ENCODE peak calls at places on chromosome 19, in five cellular contexts. One of them, this sample, is unnamed.

GRCh38 chr19:19403373-19403901 is 2.0 kb upstream of the GATAD2A start:
- DNase-seq in heart right ventricle: no peak
- DNase-seq in OCI-LY7: no peak
- DNase-seq in tibial nerve: no peak
- DNase-seq in CD4-positive, alpha-beta T cell: no peak
- DNase-seq in this sample: peak; percentile 47

GRCh38 chr19:40341601-40342482 is 6.4 kb downstream of the C19orf47 start:
- DNase-seq in OCI-LY7: no peak
- DNase-seq in heart right ventricle: peak; percentile 75
- DNase-seq in tibial nerve: no peak
- DNase-seq in CD4-positive, alpha-beta T cell: no peak
- DNase-seq in this sample: no peak

GRCh38 chr19:54418030-54418929 is 3.0 kb downstream of the TTYH1 start:
- DNase-seq in OCI-LY7: no peak
- DNase-seq in tibial nerve: no peak
- DNase-seq in CD4-positive, alpha-beta T cell: no peak
- DNase-seq in heart right ventricle: no peak
- DNase-seq in this sample: no peak

GRCh38 chr19:53906211-53907192 is 2.6 kb upstream of the CACNG7 start:
- DNase-seq in heart right ventricle: peak; percentile 59
- DNase-seq in tibial nerve: no peak
- DNase-seq in OCI-LY7: peak; percentile 33
- DNase-seq in CD4-positive, alpha-beta T cell: peak; percentile 48
- DNase-seq in this sample: peak; percentile 65

GRCh38 chr19:44875666-44876418 is 15.2 kb upstream of the TOMM40 start:
- DNase-seq in CD4-positive, alpha-beta T cell: no peak
- DNase-seq in heart right ventricle: no peak
- DNase-seq in OCI-LY7: no peak
- DNase-seq in tibial nerve: no peak
- DNase-seq in this sample: no peak

GRCh38 chr19:39082167-39082566 is 2.0 kb upstream of the ACP7 start:
- DNase-seq in heart right ventricle: no peak
- DNase-seq in tibial nerve: no peak
- DNase-seq in OCI-LY7: no peak
- DNase-seq in CD4-positive, alpha-beta T cell: no peak
- DNase-seq in this sample: no peak

GRCh38 chr19:38930776-38931761 is at the start of gene MRPS12:
- DNase-seq in heart right ventricle: peak; percentile 97
- DNase-seq in CD4-positive, alpha-beta T cell: peak; percentile 97
- DNase-seq in tibial nerve: peak; percentile 97
- DNase-seq in OCI-LY7: peak; percentile 100
- DNase-seq in this sample: peak; percentile 100

GRCh38 chr19:4059931-4060620 is 6.6 kb downstream of the ZBTB7A start:
- DNase-seq in OCI-LY7: peak; percentile 32
- DNase-seq in CD4-positive, alpha-beta T cell: peak; percentile 44
- DNase-seq in tibial nerve: peak; percentile 58
- DNase-seq in heart right ventricle: peak; percentile 77
- DNase-seq in this sample: peak; percentile 71

GRCh38 chr19:1258707-1259205 is 10.4 kb downstream of the MIDN start:
- DNase-seq in heart right ventricle: no peak
- DNase-seq in OCI-LY7: peak; percentile 46
- DNase-seq in CD4-positive, alpha-beta T cell: no peak
- DNase-seq in tibial nerve: no peak
- DNase-seq in this sample: no peak

GRCh38 chr19:1430201-1430621 is 8.0 kb upstream of the RPS15 start:
- DNase-seq in heart right ventricle: no peak
- DNase-seq in tibial nerve: no peak
- DNase-seq in OCI-LY7: no peak
- DNase-seq in CD4-positive, alpha-beta T cell: no peak
- DNase-seq in this sample: no peak

GRCh38 chr19:52694921-52695320 is 39.9 kb downstream of the ZNF611 start:
- DNase-seq in tibial nerve: no peak
- DNase-seq in OCI-LY7: no peak
- DNase-seq in CD4-positive, alpha-beta T cell: no peak
- DNase-seq in heart right ventricle: no peak
- DNase-seq in this sample: no peak

GRCh38 chr19:2905918-2906519 is 5.3 kb downstream of the ZNF57 start:
- DNase-seq in OCI-LY7: no peak
- DNase-seq in tibial nerve: no peak
- DNase-seq in heart right ventricle: no peak
- DNase-seq in CD4-positive, alpha-beta T cell: no peak
- DNase-seq in this sample: no peak

GRCh38 chr19:13959141-13959961 is 7.0 kb downstream of the DCAF15 start:
- DNase-seq in CD4-positive, alpha-beta T cell: no peak
- DNase-seq in heart right ventricle: no peak
- DNase-seq in tibial nerve: no peak
- DNase-seq in OCI-LY7: no peak
- DNase-seq in this sample: no peak

GRCh38 chr19:13029301-13029880 is 34.1 kb downstream of the NFIX start:
- DNase-seq in heart right ventricle: no peak
- DNase-seq in OCI-LY7: no peak
- DNase-seq in tibial nerve: no peak
- DNase-seq in CD4-positive, alpha-beta T cell: no peak
- DNase-seq in this sample: no peak

GRCh38 chr19:13637664-13638063 is 126.7 kb upstream of the MRI1 start:
- DNase-seq in tibial nerve: no peak
- DNase-seq in heart right ventricle: no peak
- DNase-seq in CD4-positive, alpha-beta T cell: no peak
- DNase-seq in OCI-LY7: no peak
- DNase-seq in this sample: no peak

GRCh38 chr19:12034196-12034595 is 1.3 kb downstream of the ZNF433 start:
- DNase-seq in tibial nerve: no peak
- DNase-seq in heart right ventricle: no peak
- DNase-seq in OCI-LY7: no peak
- DNase-seq in CD4-positive, alpha-beta T cell: no peak
- DNase-seq in this sample: no peak

GRCh38 chr19:54462713-54463530 is 656 bp downstream of the LENG9 start:
- DNase-seq in tibial nerve: peak; percentile 35
- DNase-seq in CD4-positive, alpha-beta T cell: peak; percentile 55
- DNase-seq in OCI-LY7: peak; percentile 62
- DNase-seq in heart right ventricle: peak; percentile 77
- DNase-seq in this sample: no peak

GRCh38 chr19:2249010-2249866 is at the start of gene AMH:
- DNase-seq in OCI-LY7: no peak
- DNase-seq in CD4-positive, alpha-beta T cell: no peak
- DNase-seq in heart right ventricle: no peak
- DNase-seq in tibial nerve: no peak
- DNase-seq in this sample: no peak

GRCh38 chr19:1243768-1244692 is 2.5 kb downstream of the ATP5F1D start:
- DNase-seq in tibial nerve: no peak
- DNase-seq in CD4-positive, alpha-beta T cell: peak; percentile 82
- DNase-seq in heart right ventricle: peak; percentile 90
- DNase-seq in OCI-LY7: peak; percentile 91
- DNase-seq in this sample: peak; percentile 75

GRCh38 chr19:42466521-42467436 is 24.0 kb upstream of the CXCL17 start:
- DNase-seq in tibial nerve: no peak
- DNase-seq in OCI-LY7: peak; percentile 79
- DNase-seq in heart right ventricle: no peak
- DNase-seq in CD4-positive, alpha-beta T cell: no peak
- DNase-seq in this sample: no peak

GRCh38 chr19:554817-555216 is 11.0 kb downstream of the GZMM start:
- DNase-seq in heart right ventricle: no peak
- DNase-seq in CD4-positive, alpha-beta T cell: no peak
- DNase-seq in OCI-LY7: no peak
- DNase-seq in tibial nerve: no peak
- DNase-seq in this sample: no peak

GRCh38 chr19:58278156-58279041 is at the start of gene ZNF8:
- DNase-seq in OCI-LY7: peak; percentile 99
- DNase-seq in heart right ventricle: peak; percentile 98
- DNase-seq in tibial nerve: peak; percentile 89
- DNase-seq in CD4-positive, alpha-beta T cell: peak; percentile 95
- DNase-seq in this sample: peak; percentile 100

GRCh38 chr19:45473366-45474190 is 5.8 kb downstream of the FOSB start:
- DNase-seq in heart right ventricle: no peak
- DNase-seq in tibial nerve: no peak
- DNase-seq in CD4-positive, alpha-beta T cell: no peak
- DNase-seq in OCI-LY7: no peak
- DNase-seq in this sample: no peak

GRCh38 chr19:50383307-50383851 is 768 bp upstream of the POLD1 start:
- DNase-seq in heart right ventricle: no peak
- DNase-seq in CD4-positive, alpha-beta T cell: no peak
- DNase-seq in OCI-LY7: no peak
- DNase-seq in tibial nerve: no peak
- DNase-seq in this sample: peak; percentile 19
- TF ChIP-seq CTCF in heart right ventricle: no peak
- TF ChIP-seq CTCF in CD4-positive, alpha-beta T cell: no peak
- TF ChIP-seq CTCF in OCI-LY7: no peak
- TF ChIP-seq CTCF in tibial nerve: no peak
- TF ChIP-seq CTCF in this sample: no peak

GRCh38 chr19:6055013-6055795 is 55.1 kb downstream of the RFX2 start:
- DNase-seq in OCI-LY7: no peak
- DNase-seq in CD4-positive, alpha-beta T cell: no peak
- DNase-seq in heart right ventricle: no peak
- DNase-seq in tibial nerve: no peak
- DNase-seq in this sample: no peak
- H3K27ac ChIP-seq in OCI-LY7: no peak overlapping the region
- H3K27ac ChIP-seq in CD4-positive, alpha-beta T cell: no peak overlapping the region
- H3K27ac ChIP-seq in heart right ventricle: no peak overlapping the region
- H3K27ac ChIP-seq in tibial nerve: no peak overlapping the region
- H3K27ac ChIP-seq in this sample: peak overlapping the region; percentile 100

DNA sequence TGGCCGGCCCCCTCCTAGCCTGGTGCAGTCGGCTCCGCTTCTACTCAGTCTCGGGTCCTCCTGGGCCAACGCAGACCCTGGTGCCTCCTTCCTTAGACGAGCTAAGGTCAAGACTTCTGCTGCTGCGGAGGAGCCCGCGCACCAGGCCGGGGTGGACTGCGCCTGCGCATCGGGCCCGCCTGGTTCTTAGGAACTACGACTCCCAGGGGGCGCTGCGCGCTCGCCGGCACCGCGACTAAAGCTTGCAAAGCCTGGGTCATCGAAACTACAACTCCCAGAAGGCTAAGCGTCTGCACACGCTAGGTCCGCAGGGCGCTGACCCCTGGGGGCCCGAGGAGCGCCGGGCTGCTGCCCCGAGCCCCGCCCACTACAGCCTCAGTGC is at the start of gene ZNF835:
- DNase-seq in CD4-positive, alpha-beta T cell: peak; percentile 66
- DNase-seq in heart right ventricle: peak; percentile 99
- DNase-seq in tibial nerve: peak; percentile 81
- DNase-seq in OCI-LY7: no peak
- DNase-seq in this sample: no peak
- TF ChIP-seq CTCF in CD4-positive, alpha-beta T cell: no peak
- TF ChIP-seq CTCF in heart right ventricle: peak; percentile 45
- TF ChIP-seq CTCF in tibial nerve: peak; percentile 53
- TF ChIP-seq CTCF in OCI-LY7: no peak
- TF ChIP-seq CTCF in this sample: no peak

DNA sequence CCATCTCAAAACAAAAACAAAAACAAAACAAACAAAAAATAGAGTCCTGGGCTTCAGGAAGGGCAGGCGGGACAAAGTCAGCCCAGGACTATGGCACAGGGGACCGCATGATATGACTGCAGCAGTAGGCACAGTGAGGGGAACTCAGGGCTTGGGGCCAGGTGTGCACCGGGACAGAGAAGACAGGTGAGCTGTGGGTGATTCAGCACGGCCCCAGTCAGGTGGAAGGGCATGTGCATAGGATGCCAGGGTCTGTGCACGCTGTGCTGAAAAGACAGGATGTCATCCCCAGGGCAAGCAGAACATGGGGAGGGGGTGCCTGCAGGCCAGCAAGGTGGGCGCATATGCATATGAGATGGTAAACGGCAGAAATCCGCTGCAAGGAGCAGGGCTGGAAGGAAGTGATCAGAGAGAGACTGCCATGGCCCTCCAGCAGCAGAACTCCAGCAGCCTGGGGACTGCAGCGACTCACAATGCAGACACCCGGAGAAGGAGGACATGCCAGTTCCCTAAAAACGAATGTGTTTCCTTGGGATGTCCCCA is 15.0 kb downstream of the EPS15L1 start:
- DNase-seq in CD4-positive, alpha-beta T cell: no peak
- DNase-seq in OCI-LY7: no peak
- DNase-seq in heart right ventricle: no peak
- DNase-seq in tibial nerve: no peak
- DNase-seq in this sample: no peak
- H3K27ac ChIP-seq in CD4-positive, alpha-beta T cell: no peak overlapping the region
- H3K27ac ChIP-seq in OCI-LY7: peak overlapping the region; percentile 34
- H3K27ac ChIP-seq in heart right ventricle: peak overlapping the region; percentile 73
- H3K27ac ChIP-seq in tibial nerve: no peak overlapping the region
- H3K27ac ChIP-seq in this sample: peak overlapping the region; percentile 76

GRCh38 chr19:50046649-50047503 is 21.1 kb downstream of the ZNF473 start:
- DNase-seq in OCI-LY7: peak; percentile 74
- DNase-seq in CD4-positive, alpha-beta T cell: peak; percentile 43
- DNase-seq in tibial nerve: peak; percentile 26
- DNase-seq in heart right ventricle: peak; percentile 45
- DNase-seq in this sample: no peak
- TF ChIP-seq CTCF in OCI-LY7: peak; percentile 96
- TF ChIP-seq CTCF in CD4-positive, alpha-beta T cell: peak; percentile 87
- TF ChIP-seq CTCF in tibial nerve: peak; percentile 27
- TF ChIP-seq CTCF in heart right ventricle: peak; percentile 75
- TF ChIP-seq CTCF in this sample: peak; percentile 22

GRCh38 chr19:17262557-17262956 is 2.0 kb downstream of the USHBP1 start:
- DNase-seq in CD4-positive, alpha-beta T cell: no peak
- DNase-seq in tibial nerve: no peak
- DNase-seq in OCI-LY7: no peak
- DNase-seq in heart right ventricle: no peak
- DNase-seq in this sample: no peak

GRCh38 chr19:17266026-17266425 is 1.2 kb upstream of the BABAM1 start:
- DNase-seq in tibial nerve: no peak
- DNase-seq in OCI-LY7: no peak
- DNase-seq in CD4-positive, alpha-beta T cell: no peak
- DNase-seq in heart right ventricle: no peak
- DNase-seq in this sample: no peak

GRCh38 chr19:17263712-17264640 is 569 bp downstream of the USHBP1 start:
- DNase-seq in CD4-positive, alpha-beta T cell: no peak
- DNase-seq in tibial nerve: no peak
- DNase-seq in OCI-LY7: no peak
- DNase-seq in heart right ventricle: no peak
- DNase-seq in this sample: no peak

GRCh38 chr19:17266589-17266974 is 661 bp upstream of the BABAM1 start:
- DNase-seq in OCI-LY7: no peak
- DNase-seq in tibial nerve: no peak
- DNase-seq in CD4-positive, alpha-beta T cell: no peak
- DNase-seq in heart right ventricle: no peak
- DNase-seq in this sample: no peak

GRCh38 chr19:17264641-17264979 is at the start of gene USHBP1:
- DNase-seq in OCI-LY7: peak; percentile 72
- DNase-seq in heart right ventricle: peak; percentile 56
- DNase-seq in CD4-positive, alpha-beta T cell: no peak
- DNase-seq in tibial nerve: no peak
- DNase-seq in this sample: no peak
- H3K27ac ChIP-seq in OCI-LY7: peak within 1 kb of the TSS; percentile 51
- H3K27ac ChIP-seq in heart right ventricle: peak within 1 kb of the TSS; percentile 87
- H3K27ac ChIP-seq in CD4-positive, alpha-beta T cell: no peak within 1 kb of the TSS
- H3K27ac ChIP-seq in tibial nerve: no peak within 1 kb of the TSS
- H3K27ac ChIP-seq in this sample: peak within 1 kb of the TSS; percentile 74

GRCh38 chr19:34241513-34242337 is 12.6 kb upstream of the GARRE1 start:
- DNase-seq in tibial nerve: no peak
- DNase-seq in CD4-positive, alpha-beta T cell: no peak
- DNase-seq in heart right ventricle: no peak
- DNase-seq in OCI-LY7: peak; percentile 89
- DNase-seq in this sample: no peak
- TF ChIP-seq CTCF in tibial nerve: no peak
- TF ChIP-seq CTCF in CD4-positive, alpha-beta T cell: no peak
- TF ChIP-seq CTCF in heart right ventricle: no peak
- TF ChIP-seq CTCF in OCI-LY7: peak; percentile 88
- TF ChIP-seq CTCF in this sample: no peak

This sample was measured in RWPE1.